ENCODE peak calls at places on chromosomes 4 and X, in nine cellular contexts. V is A172; Y is putamen; M is activated naive CD4-positive, alpha-beta T cell; P is Right ventricle myocardium superior; R is NCI-H226; B is transverse colon; W is Panc1; E is adipocyte. G is an unnamed sample.

GRCh38 chr4:31185014-31185585 is 464.9 kb downstream of the PCDH7 start:
- DNase-seq in R (no peak), V (no peak), B (no peak), P (no peak), Y (no peak), E (no peak), M (no peak), W (no peak), G (no peak)

GRCh38 chrX:18146954-18147353 is 73.7 kb downstream of the BEND2 start:
- DNase-seq in B (no peak), V (peak; percentile 20), P (no peak), E (peak; percentile 21), M (no peak), W (no peak), R (no peak), Y (no peak), G (peak; percentile 8)

GRCh38 chr4:30525662-30526061 is 194.5 kb upstream of the PCDH7 start:
- DNase-seq in Y (no peak), E (no peak), M (no peak), B (no peak), V (no peak), W (no peak), R (no peak), P (no peak), G (no peak)

GRCh38 chr4:95285797-95286196 is 263.0 kb downstream of the UNC5C start:
- DNase-seq in V (no peak), R (no peak), P (no peak), M (no peak), B (no peak), Y (no peak), W (no peak), E (no peak), G (no peak)

GRCh38 chr4:3770323-3771166 is 4.4 kb downstream of the ADRA2C start:
- DNase-seq in B (no peak), V (no peak), P (no peak), Y (no peak), M (no peak), E (no peak), R (no peak), W (no peak), G (no peak)

GRCh38 chrX:101787934-101788333 is 128.3 kb upstream of the ARMCX2 start:
- DNase-seq in W (no peak), Y (no peak), M (no peak), P (no peak), V (no peak), B (no peak), E (no peak), R (no peak), G (no peak)

GRCh38 chr4:48431401-48431800 is 51.7 kb upstream of the SLC10A4 start:
- DNase-seq in B (no peak), P (no peak), Y (no peak), R (no peak), M (no peak), V (no peak), E (no peak), W (no peak), G (no peak)

GRCh38 chr4:53233396-53233795 is 132.5 kb downstream of the SCFD2 start:
- DNase-seq in W (no peak), P (no peak), V (no peak), M (no peak), Y (no peak), E (peak; percentile 35), B (no peak), R (no peak), G (no peak)

GRCh38 chrX:40504801-40505605 is 75.8 kb upstream of the ATP6AP2 start:
- DNase-seq in V (peak; percentile 87), E (peak; percentile 66), R (peak; percentile 28), B (no peak), P (no peak), W (no peak), M (no peak), Y (no peak), G (peak; percentile 1)

GRCh38 chr4:152880263-152880662 is 55.9 kb upstream of the FHDC1 start:
- DNase-seq in Y (no peak), V (no peak), M (no peak), R (no peak), B (no peak), P (no peak), E (no peak), W (no peak), G (no peak)

GRCh38 chr4:150067859-150068258 is 10.4 kb upstream of the DCLK2 start:
- DNase-seq in P (no peak), W (no peak), M (no peak), B (no peak), V (no peak), E (no peak), Y (no peak), R (no peak), G (no peak)

GRCh38 chr4:185881427-185881826 is 69.4 kb upstream of the SORBS2 start:
- DNase-seq in E (peak; percentile 74), W (no peak), V (no peak), M (no peak), P (no peak), R (no peak), B (no peak), Y (no peak), G (peak; percentile 10)

GRCh38 chr4:4582653-4583052 is 40.8 kb upstream of the STX18 start:
- DNase-seq in Y (no peak), P (no peak), M (no peak), B (no peak), W (no peak), E (no peak), R (no peak), V (no peak), G (no peak)

GRCh38 chr4:11912886-11913285 is 484.2 kb upstream of the HS3ST1 start:
- DNase-seq in W (no peak), V (peak; percentile 26), R (no peak), Y (no peak), P (no peak), B (no peak), M (no peak), E (no peak), G (peak; percentile 90)

GRCh38 chr4:74543247-74543670 is 98.3 kb downstream of the AREG start:
- DNase-seq in Y (no peak), P (no peak), B (no peak), E (no peak), M (no peak), V (no peak), W (no peak), R (no peak), G (no peak)

GRCh38 chr4:118086334-118086733 is 52.0 kb downstream of the NDST3 start:
- DNase-seq in M (no peak), W (no peak), V (peak; percentile 77), E (peak; percentile 53), R (peak; percentile 56), P (no peak), Y (peak; percentile 77), B (no peak), G (peak; percentile 15)

GRCh38 chr4:64158648-64159326 is 250.5 kb downstream of the TECRL start:
- DNase-seq in Y (peak; percentile 69), M (no peak), E (peak; percentile 80), P (no peak), B (peak; percentile 29), W (peak; percentile 32), V (peak; percentile 49), R (no peak), G (peak; percentile 33)

GRCh38 chr4:156763511-156763910 is 208.1 kb downstream of the PDGFC start:
- DNase-seq in B (no peak), Y (no peak), M (no peak), W (no peak), R (no peak), E (peak; percentile 70), V (no peak), P (no peak), G (no peak)

GRCh38 chr4:108738307-108738706 is 24.5 kb downstream of the ETNPPL start:
- DNase-seq in M (no peak), Y (no peak), R (peak; percentile 31), E (no peak), B (no peak), V (peak; percentile 8), P (no peak), W (no peak), G (peak; percentile 40)

GRCh38 chr4:33482773-33483172 is 2761.5 kb downstream of the ARAP2 start:
- DNase-seq in P (no peak), B (no peak), E (no peak), V (no peak), Y (no peak), R (no peak), W (no peak), M (no peak), G (peak; percentile 9)

GRCh38 chr4:77358315-77358928 is 201.4 kb downstream of the CCNG2 start:
- DNase-seq in M (no peak), W (peak; percentile 2), E (peak; percentile 76), R (no peak), B (no peak), V (peak; percentile 23), Y (peak; percentile 7), P (no peak), G (no peak)

GRCh38 chr4:101039367-101039766 is 308.0 kb downstream of the PPP3CA start:
- DNase-seq in B (no peak), Y (no peak), W (no peak), R (no peak), E (no peak), V (no peak), M (no peak), P (no peak), G (no peak)

G was measured in foreskin keratinocyte.